ENCODE peak calls at places on chromosomes 1 and 21, in seven cellular contexts. T is AG09319, W is activated B cell treated with CpG ODN at 0.5 μM for 24 hours, A is left lung, P is PC-3, C is right lobe of liver, V is fibroblast of pulmonary artery. Z is an unnamed sample.

GRCh38 chr21:32406405-32406804 is 6.1 kb upstream of the EVA1C start:
- DNase-seq in T (no peak), W (no peak), A (no peak), P (no peak), C (peak; percentile 41), V (peak; percentile 41), Z (no peak)

GRCh38 chr1:71089536-71090270 is 8.9 kb upstream of the ZRANB2 start:
- DNase-seq in T (no peak), W (no peak), A (no peak), P (peak; percentile 84), C (no peak), V (peak; percentile 86), Z (no peak)

GRCh38 chr1:181028241-181029014 is 5.4 kb upstream of the MR1 start:
- DNase-seq in T (no peak), W (no peak), A (no peak), P (no peak), C (no peak), V (no peak), Z (no peak)

GRCh38 chr1:30476476-30476875 is 246.9 kb downstream of the MATN1 start:
- DNase-seq in T (no peak), W (no peak), A (no peak), P (no peak), C (no peak), V (no peak), Z (no peak)

GRCh38 chr1:14404847-14405246 is 193.6 kb upstream of the KAZN start:
- DNase-seq in T (no peak), W (no peak), A (no peak), P (no peak), C (no peak), V (no peak), Z (no peak)

GRCh38 chr1:64699327-64699726 is 45.5 kb upstream of the RAVER2 start:
- DNase-seq in T (no peak), W (no peak), A (no peak), P (no peak), C (no peak), V (no peak), Z (no peak)

GRCh38 chr1:87928623-87929022 is 599.9 kb downstream of the LMO4 start:
- DNase-seq in T (no peak), W (no peak), A (no peak), P (no peak), C (no peak), V (no peak), Z (no peak)

GRCh38 chr1:164907666-164908065 is 348.7 kb downstream of the PBX1 start:
- DNase-seq in T (no peak), W (no peak), A (no peak), P (no peak), C (no peak), V (no peak), Z (no peak)

GRCh38 chr1:116855788-116856187 is 53.9 kb upstream of the PTGFRN start:
- DNase-seq in T (peak; percentile 68), W (no peak), A (no peak), P (no peak), C (no peak), V (peak; percentile 42), Z (no peak)

GRCh38 chr1:107434379-107434728 is 293.5 kb downstream of the NTNG1 start:
- DNase-seq in T (no peak), W (no peak), A (no peak), P (no peak), C (no peak), V (no peak), Z (no peak)

GRCh38 chr1:246319111-246319510 is 188.0 kb downstream of the SMYD3 start:
- DNase-seq in T (no peak), W (no peak), A (no peak), P (no peak), C (no peak), V (no peak), Z (no peak)

GRCh38 chr1:2972011-2972878 is 49.0 kb upstream of the ACTRT2 start:
- DNase-seq in T (no peak), W (peak; percentile 14), A (peak; percentile 73), P (no peak), C (no peak), V (no peak), Z (no peak)

GRCh38 chr1:90475623-90476022 is 241.5 kb downstream of the BARHL2 start:
- DNase-seq in T (no peak), W (no peak), A (no peak), P (peak; percentile 15), C (no peak), V (no peak), Z (no peak)

GRCh38 chr1:173173388-173173787 is 33.7 kb downstream of the TNFSF4 start:
- DNase-seq in T (no peak), W (no peak), A (no peak), P (no peak), C (no peak), V (no peak), Z (no peak)

GRCh38 chr21:44773291-44773932 is 28.2 kb downstream of the UBE2G2 start:
- DNase-seq in T (no peak), W (no peak), A (no peak), P (no peak), C (no peak), V (no peak), Z (no peak)

GRCh38 chr1:42173961-42174715 is 9.6 kb upstream of the GUCA2A start:
- DNase-seq in T (no peak), W (no peak), A (no peak), P (peak; percentile 94), C (no peak), V (peak; percentile 74), Z (no peak)

GRCh38 chr1:27237112-27237511 is 2.7 kb downstream of the WDTC1 start:
- DNase-seq in T (no peak), W (no peak), A (no peak), P (no peak), C (no peak), V (no peak), Z (no peak)

GRCh38 chr1:39047374-39048229 is 21.5 kb downstream of the NDUFS5 start:
- DNase-seq in T (peak; percentile 51), W (no peak), A (no peak), P (peak; percentile 20), C (no peak), V (peak; percentile 94), Z (no peak)

GRCh38 chr1:153929981-153930948 is 7.5 kb upstream of the GATAD2B start:
- DNase-seq in T (no peak), W (no peak), A (peak; percentile 28), P (no peak), C (no peak), V (no peak), Z (no peak)

GRCh38 chr1:110607663-110608230 is 1.6 kb upstream of the KCNA2 start:
- DNase-seq in T (no peak), W (no peak), A (no peak), P (no peak), C (no peak), V (no peak), Z (no peak)

GRCh38 chr1:230003409-230003808 is 63.6 kb upstream of the GALNT2 start:
- DNase-seq in T (no peak), W (no peak), A (no peak), P (no peak), C (no peak), V (no peak), Z (no peak)

GRCh38 chr1:47231314-47232186 is 475 bp downstream of the TAL1 start:
- DNase-seq in T (no peak), W (peak; percentile 29), A (no peak), P (no peak), C (no peak), V (peak; percentile 57), Z (peak; percentile 63)

GRCh38 chr1:7641587-7642417 is 129.3 kb upstream of the VAMP3 start:
- DNase-seq in T (no peak), W (no peak), A (peak; percentile 63), P (no peak), C (no peak), V (no peak), Z (no peak)

GRCh38 chr1:53601867-53602266 is 137.1 kb downstream of the GLIS1 start:
- DNase-seq in T (no peak), W (no peak), A (no peak), P (no peak), C (no peak), V (no peak), Z (no peak)

GRCh38 chr1:10510520-10511493 is 36.1 kb downstream of the PEX14 start:
- DNase-seq in T (peak; percentile 31), W (no peak), A (no peak), P (peak; percentile 93), C (peak; percentile 42), V (peak; percentile 80), Z (no peak)

GRCh38 chr1:9822897-9823692 is 670 bp downstream of the CLSTN1 start:
- DNase-seq in T (no peak), W (no peak), A (peak; percentile 80), P (peak; percentile 31), C (peak; percentile 51), V (peak; percentile 39), Z (no peak)

GRCh38 chr1:222387020-222387816 is 160.7 kb downstream of the HHIPL2 start:
- DNase-seq in T (no peak), W (no peak), A (peak; percentile 33), P (peak; percentile 42), C (no peak), V (no peak), Z (no peak)
- TF ChIP-seq CTCF in T (no peak), W (no peak), A (no peak), P (peak; percentile 60), C (no peak), V (peak; percentile 0), Z (peak; percentile 8)

GRCh38 chr1:44294588-44295007 is 60.5 kb downstream of the ERI3 start:
- DNase-seq in T (peak; percentile 75), W (no peak), A (no peak), P (no peak), C (no peak), V (peak; percentile 44), Z (no peak)
- TF ChIP-seq CTCF in T (peak; percentile 64), W (no peak), A (no peak), P (peak; percentile 41), C (no peak), V (peak; percentile 38), Z (peak; percentile 27)

GRCh38 chr1:77416692-77417450 is 135.1 kb downstream of the AK5 start:
- DNase-seq in T (no peak), W (no peak), A (no peak), P (peak; percentile 68), C (no peak), V (peak; percentile 52), Z (no peak)
- TF ChIP-seq CTCF in T (peak; percentile 27), W (no peak), A (peak; percentile 20), P (peak; percentile 80), C (peak; percentile 42), V (peak; percentile 52), Z (peak; percentile 30)

GRCh38 chr1:6167391-6168303 is 12.5 kb downstream of the CHD5 start:
- DNase-seq in T (no peak), W (no peak), A (peak; percentile 26), P (no peak), C (no peak), V (no peak), Z (no peak)

GRCh38 chr1:6165027-6165426 is 15.1 kb downstream of the CHD5 start:
- DNase-seq in T (no peak), W (no peak), A (peak; percentile 35), P (no peak), C (no peak), V (no peak), Z (no peak)

GRCh38 chr1:6166655-6167390 is 13.3 kb downstream of the CHD5 start:
- DNase-seq in T (no peak), W (no peak), A (peak; percentile 58), P (no peak), C (no peak), V (no peak), Z (no peak)

GRCh38 chr1:6165441-6165985 is 14.6 kb downstream of the CHD5 start:
- DNase-seq in T (no peak), W (no peak), A (peak; percentile 44), P (no peak), C (no peak), V (no peak), Z (no peak)

GRCh38 chr1:6166221-6166620 is 13.9 kb downstream of the CHD5 start:
- DNase-seq in T (no peak), W (no peak), A (peak; percentile 32), P (no peak), C (no peak), V (no peak), Z (no peak)
- TF ChIP-seq CTCF in T (no peak), W (no peak), A (no peak), P (no peak), C (no peak), V (no peak), Z (no peak)